ENCODE peak calls at places on chromosomes 1 and 21, in five cellular contexts. U is upper lobe of right lung, A is psoas muscle, V is ovary, H is endodermal cell. W is an unnamed sample. For H3K9me3 and H3K4me1, the result is how much of the 10 kb centered on the place peaks cover.

GRCh38 chr1:94236630-94237290 is 624 bp downstream of the ARHGAP29 start:
- DNase-seq in H (peak), U (no peak), V (peak), A (peak), W (no peak)

GRCh38 chr1:231348442-231348841 is 10.3 kb downstream of the SPRTN start:
- DNase-seq in H (no peak), A (no peak), U (no peak), V (no peak), W (no peak)

GRCh38 chr1:87108228-87108627 is 193.8 kb downstream of the HS2ST1 start:
- DNase-seq in A (no peak), U (no peak), H (no peak), V (no peak), W (no peak)

GRCh38 chr1:14142397-14143095 is 442.6 kb downstream of the PRDM2 start:
- DNase-seq in A (no peak), V (peak), U (no peak), H (no peak), W (no peak)

GRCh38 chr1:96309783-96310182 is 411.8 kb upstream of the PTBP2 start:
- DNase-seq in U (no peak), A (no peak), V (no peak), H (no peak), W (no peak)

GRCh38 chr21:41432567-41433460 is 6.8 kb downstream of the MX1 start:
- DNase-seq in A (no peak), V (no peak), U (no peak), H (no peak), W (peak)

GRCh38 chr1:187476671-187477070 is 647.9 kb downstream of the PLA2G4A start:
- DNase-seq in U (no peak), V (no peak), A (no peak), H (no peak), W (no peak)

GRCh38 chr1:36513676-36514473 is 31.2 kb upstream of the CSF3R start:
- DNase-seq in A (no peak), H (peak), V (no peak), U (peak), W (no peak)

GRCh38 chr1:36514501-36514900 is 31.8 kb upstream of the CSF3R start:
- DNase-seq in V (no peak), H (no peak), A (no peak), U (peak), W (no peak)

GRCh38 chr1:183185941-183186490 is at the start of gene LAMC2:
- DNase-seq in V (peak), A (no peak), H (peak), U (peak), W (no peak)

GRCh38 chr1:184223216-184223615 is 163.6 kb upstream of the C1orf21 start:
- DNase-seq in U (no peak), V (no peak), A (no peak), H (peak), W (no peak)

GRCh38 chr21:39224930-39225329 is 41.7 kb upstream of the PSMG1 start:
- DNase-seq in H (no peak), V (no peak), A (no peak), U (no peak), W (no peak)

GRCh38 chr1:229952670-229953520 is 114.1 kb upstream of the GALNT2 start:
- DNase-seq in V (no peak), U (no peak), A (no peak), H (no peak), W (no peak)

GRCh38 chr1:42334240-42335049 is 590 bp downstream of the FOXJ3 start:
- DNase-seq in H (peak), A (peak), V (peak), U (no peak), W (peak)

GRCh38 chr21:28823464-28823863 is 169.2 kb downstream of the LTN1 start:
- DNase-seq in V (no peak), H (no peak), U (no peak), A (no peak), W (no peak)

GRCh38 chr21:34762761-34763160 is 94.0 kb downstream of the CLIC6 start:
- DNase-seq in A (no peak), H (no peak), U (no peak), V (no peak), W (no peak)

GRCh38 chr1:18484726-18485125 is 4.0 kb downstream of the KLHDC7A start:
- DNase-seq in V (no peak), H (peak), A (no peak), U (no peak), W (no peak)

GRCh38 chr1:111366256-111366655 is 61.3 kb downstream of the OVGP1 start:
- DNase-seq in U (no peak), V (no peak), A (no peak), H (no peak), W (no peak)

GRCh38 chr1:153682730-153683129 is 4.2 kb downstream of the NPR1 start:
- DNase-seq in V (no peak), U (peak), A (no peak), H (no peak), W (no peak)

GRCh38 chr1:155080250-155081228 is 1.9 kb downstream of the EFNA3 start:
- DNase-seq in A (no peak), U (no peak), H (peak), V (no peak), W (no peak)

GRCh38 chr1:116373451-116374339 is 651 bp downstream of the ATP1A1 start:
- DNase-seq in A (peak), H (peak), V (peak), U (peak), W (peak)

GRCh38 chr1:243786546-243786945 is 63.5 kb downstream of the AKT3 start:
- DNase-seq in V (no peak), U (no peak), A (no peak), H (no peak), W (no peak)

GRCh38 chr1:223234164-223234501 is 91.1 kb upstream of the TLR5 start:
- DNase-seq in H (no peak), U (no peak), A (no peak), V (no peak), W (no peak)

GRCh38 chr1:9689011-9689706 is 37.6 kb downstream of the PIK3CD start:
- DNase-seq in U (peak), H (peak), A (peak), V (peak), W (peak)

GRCh38 chr1:56070601-56071000 is 508.8 kb downstream of the PLPP3 start:
- DNase-seq in V (no peak), H (no peak), U (no peak), A (no peak), W (no peak)

GRCh38 chr1:21338568-21339401 is 48.5 kb upstream of the ECE1 start:
- DNase-seq in H (peak), U (no peak), V (peak), A (peak), W (peak)

GRCh38 chr1:11581455-11581854 is 72.8 kb downstream of the FBXO2 start:
- DNase-seq in H (no peak), U (no peak), V (no peak), A (no peak), W (no peak)

GRCh38 chr1:39087109-39087834 is 61.1 kb downstream of the NDUFS5 start:
- DNase-seq in V (peak), U (no peak), H (no peak), A (peak), W (no peak)

GRCh38 chr1:6385673-6386191 is 7.8 kb downstream of the ACOT7 start:
- DNase-seq in A (peak), U (peak), V (no peak), H (peak), W (no peak)

GRCh38 chr21:39656209-39656608 is 43.5 kb downstream of the B3GALT5 start:
- DNase-seq in V (no peak), A (no peak), H (no peak), U (peak), W (no peak)

GRCh38 chr1:78143152-78143551 is 97.4 kb downstream of the GIPC2 start:
- DNase-seq in V (no peak), A (no peak), H (no peak), U (no peak), W (no peak)

GRCh38 chr1:65605621-65606020 is 185.2 kb downstream of the LEPR start:
- DNase-seq in H (no peak), U (no peak), A (no peak), V (no peak), W (no peak)

GRCh38 chr1:25253911-25254310 is 6.7 kb upstream of the RSRP1 start:
- DNase-seq in V (no peak), U (no peak), H (peak), A (no peak), W (no peak)
- H3K9me3 ChIP-seq in V (under half), U (under half), H (under half), A (under half), W (under half)

GRCh38 chr1:241979071-241979470 is 19.8 kb downstream of the MAP1LC3C start:
- DNase-seq in V (no peak), H (no peak), U (no peak), A (no peak), W (no peak)
- H3K4me1 ChIP-seq in V (under half), H (under half), U (under half), A (under half), W (under half)

DNA sequence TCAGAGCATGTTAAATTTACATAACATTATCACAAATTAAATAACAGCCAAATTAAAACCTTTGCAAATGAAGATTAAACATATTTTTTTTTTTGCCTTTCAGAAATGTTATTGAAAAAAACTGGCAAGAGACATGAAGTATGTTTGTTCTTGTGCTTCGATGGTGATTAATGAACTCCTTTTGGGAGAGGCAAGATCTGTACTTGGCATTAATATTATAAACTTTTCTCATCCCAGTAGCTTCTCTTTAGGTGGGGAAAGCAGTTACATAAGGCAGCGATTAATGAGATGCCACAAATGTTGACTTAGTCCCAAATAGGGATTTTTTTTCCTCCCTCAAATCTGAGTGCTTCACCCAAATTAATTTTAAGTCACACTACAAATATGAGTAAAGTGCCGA is 294.6 kb downstream of the VAV3 start:
- DNase-seq in U (no peak), A (no peak), V (no peak), H (no peak), W (no peak)
- H3K27ac ChIP-seq in U (no peak), A (no peak), V (no peak), H (no peak), W (no peak)

DNA sequence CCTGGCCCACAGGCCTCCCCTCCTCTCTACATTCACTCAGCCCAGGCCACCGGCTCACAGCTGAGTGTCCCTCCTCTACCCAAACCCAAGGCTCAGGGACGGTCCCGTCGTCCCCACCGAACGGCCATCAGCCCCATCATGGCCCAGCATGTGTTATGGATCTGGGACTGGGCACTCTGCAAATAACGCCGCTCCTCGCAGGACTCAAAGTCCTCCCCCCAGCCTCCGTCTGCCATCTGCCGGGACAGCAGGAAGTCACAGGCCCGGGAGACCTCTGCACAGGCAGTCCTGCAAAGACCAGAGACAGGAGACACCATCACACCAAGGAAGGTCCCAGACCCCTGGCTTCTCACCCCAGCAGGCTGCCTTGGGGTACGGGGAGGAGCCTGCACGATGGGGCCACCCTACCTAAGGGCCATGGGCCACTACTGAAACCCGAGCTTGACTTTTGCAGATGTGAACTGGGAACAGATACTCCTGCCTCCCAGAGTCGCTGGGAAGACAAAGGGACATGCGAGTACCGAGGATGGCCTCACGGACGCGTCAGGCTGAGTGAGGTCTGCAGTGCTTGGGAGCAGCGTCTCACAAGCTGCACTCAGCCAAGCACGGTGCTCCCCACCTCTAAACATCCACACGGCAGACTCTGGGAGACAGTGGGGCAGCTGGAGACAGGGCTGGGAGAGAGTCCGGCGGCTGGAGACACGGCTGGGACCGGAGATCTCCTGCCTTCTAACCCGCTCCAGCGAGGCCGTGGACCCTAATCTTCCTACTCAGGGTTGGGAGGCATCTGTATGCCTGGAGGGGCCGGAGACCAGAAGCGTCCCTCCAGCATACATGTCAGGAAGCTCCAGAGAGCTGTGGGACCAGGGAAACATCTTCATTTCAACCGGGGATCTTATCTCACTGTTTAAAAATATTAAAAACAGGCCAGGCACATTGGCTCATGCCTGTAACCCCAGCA is 10.4 kb upstream of the SPATC1L start:
- DNase-seq in U (peak), A (no peak), H (peak), V (no peak), W (no peak)
- H3K9me3 ChIP-seq in U (under half), A (under half), H (under half), V (under half), W (under half)

DNA sequence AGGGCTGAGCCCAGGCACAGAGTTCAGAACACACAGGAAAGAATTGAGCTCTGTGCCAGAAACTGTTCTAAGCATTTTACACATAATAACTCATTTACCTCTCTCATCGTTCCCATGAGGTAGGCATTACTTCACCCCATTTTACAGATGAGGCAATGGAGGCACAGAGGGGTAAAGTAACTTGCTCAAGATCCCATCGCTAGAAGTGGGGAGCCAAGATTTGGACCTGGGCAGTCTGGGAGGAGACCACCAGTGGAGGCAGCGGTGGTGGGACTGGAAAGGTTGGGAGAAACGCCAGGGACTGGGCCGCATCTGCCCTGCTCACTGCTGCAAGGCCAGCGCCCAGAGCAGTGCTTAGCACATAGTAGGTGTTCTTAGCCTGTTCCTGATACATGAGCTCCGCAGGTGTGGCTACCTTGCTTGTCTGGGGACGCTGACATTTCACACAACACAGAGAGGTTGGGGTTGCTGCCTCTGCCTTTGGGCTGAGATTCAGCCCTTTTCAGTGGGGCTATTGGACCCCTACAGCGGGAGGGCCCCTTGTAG is 27.8 kb upstream of the EPS8L3 start:
- DNase-seq in A (no peak), H (no peak), U (no peak), V (peak), W (no peak)
- H3K4me1 ChIP-seq in A (under half), H (under half), U (half or more), V (under half), W (under half)

GRCh38 chr1:160488347-160489058 is 34.6 kb downstream of the SLAMF6 start:
- DNase-seq in A (no peak), H (no peak), V (no peak), U (no peak), W (no peak)

GRCh38 chr1:160491017-160491416 is 32.0 kb downstream of the SLAMF6 start:
- DNase-seq in V (no peak), U (no peak), A (no peak), H (peak), W (no peak)

GRCh38 chr1:160486453-160486852 is 36.6 kb downstream of the SLAMF6 start:
- DNase-seq in V (no peak), A (no peak), H (peak), U (no peak), W (no peak)

GRCh38 chr1:160492617-160493016 is 30.4 kb downstream of the SLAMF6 start:
- DNase-seq in H (no peak), U (no peak), A (no peak), V (no peak), W (no peak)

DNA sequence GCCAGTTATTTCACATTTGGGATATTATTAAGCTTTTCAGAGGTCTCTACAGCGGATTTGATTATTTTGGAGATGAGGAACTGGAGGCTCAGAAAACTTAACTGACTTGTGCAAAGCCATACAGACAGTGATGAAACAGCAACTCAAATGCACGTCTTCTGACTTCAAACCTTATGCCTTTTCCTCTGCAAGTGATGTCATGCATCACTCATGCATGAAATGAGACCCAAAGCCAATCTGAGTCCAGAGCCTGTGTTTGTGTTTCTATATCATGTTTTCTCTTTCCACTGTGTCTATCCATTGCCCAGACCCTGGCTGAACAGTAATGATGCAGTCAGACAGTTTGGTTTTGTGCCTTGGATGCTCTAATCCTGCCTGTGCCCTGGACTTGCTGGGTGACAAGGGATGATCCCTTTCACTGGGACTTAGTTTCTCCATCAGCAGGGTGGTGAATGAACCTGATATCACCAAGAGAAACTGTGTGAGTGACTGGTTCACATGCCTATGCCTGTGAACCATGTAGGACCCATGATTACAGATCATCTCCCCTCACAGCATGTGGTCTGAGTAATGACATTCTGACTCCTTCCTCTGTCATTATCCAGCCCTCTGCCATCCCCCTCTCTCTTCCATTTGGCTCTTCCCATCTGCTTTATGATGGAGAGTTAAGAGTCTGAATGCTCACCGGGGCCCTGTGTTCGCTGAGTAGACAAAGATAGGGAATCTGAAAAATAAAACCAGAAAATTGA is 33.4 kb downstream of the SLAMF6 start:
- DNase-seq in U (no peak), A (no peak), V (no peak), H (no peak), W (no peak)
- H3K27ac ChIP-seq in U (no peak), A (no peak), V (no peak), H (no peak), W (no peak)

GRCh38 chr1:227622739-227623475 is 59.6 kb downstream of the ZNF678 start:
- DNase-seq in A (no peak), U (no peak), H (peak), V (no peak), W (no peak)

GRCh38 chr1:227621211-227621610 is 57.9 kb downstream of the ZNF678 start:
- DNase-seq in V (no peak), U (no peak), A (no peak), H (peak), W (no peak)
- H3K9me3 ChIP-seq in V (under half), U (under half), A (under half), H (half or more), W (under half)